ENCODE peak calls at places on chromosomes 5 and 9, in seven cellular contexts. One of them, this sample, is unnamed.

GRCh38 chr9:84303061-84303460 is 37.5 kb downstream of the SLC28A3 start:
- DNase-seq in upper lobe of right lung: no peak
- DNase-seq in A549: no peak
- DNase-seq in PC-9: no peak
- DNase-seq in dorsolateral prefrontal cortex: no peak
- DNase-seq in cardiac muscle cell: no peak
- DNase-seq in heart left ventricle: no peak
- DNase-seq in this sample: no peak

GRCh38 chr9:128271112-128271511 is 4.7 kb downstream of the GOLGA2 start:
- DNase-seq in dorsolateral prefrontal cortex: no peak
- DNase-seq in upper lobe of right lung: no peak
- DNase-seq in A549: no peak
- DNase-seq in PC-9: peak; percentile 86
- DNase-seq in cardiac muscle cell: no peak
- DNase-seq in heart left ventricle: peak; percentile 34
- DNase-seq in this sample: no peak

GRCh38 chr9:19782005-19782404 is 6.8 kb downstream of the SLC24A2 start:
- DNase-seq in upper lobe of right lung: no peak
- DNase-seq in heart left ventricle: no peak
- DNase-seq in PC-9: no peak
- DNase-seq in cardiac muscle cell: peak; percentile 77
- DNase-seq in dorsolateral prefrontal cortex: no peak
- DNase-seq in A549: peak; percentile 2
- DNase-seq in this sample: peak; percentile 5

GRCh38 chr9:130172161-130172857 is at the start of gene NCS1:
- DNase-seq in A549: peak; percentile 53
- DNase-seq in heart left ventricle: peak; percentile 83
- DNase-seq in cardiac muscle cell: peak; percentile 89
- DNase-seq in upper lobe of right lung: peak; percentile 85
- DNase-seq in PC-9: peak; percentile 76
- DNase-seq in dorsolateral prefrontal cortex: peak; percentile 86
- DNase-seq in this sample: peak; percentile 54

GRCh38 chr5:60810036-60810435 is 34.0 kb downstream of the ELOVL7 start:
- DNase-seq in PC-9: peak; percentile 10
- DNase-seq in upper lobe of right lung: no peak
- DNase-seq in cardiac muscle cell: no peak
- DNase-seq in dorsolateral prefrontal cortex: no peak
- DNase-seq in A549: no peak
- DNase-seq in heart left ventricle: no peak
- DNase-seq in this sample: no peak

GRCh38 chr9:135244751-135245221 is 157.3 kb downstream of the OLFM1 start:
- DNase-seq in PC-9: no peak
- DNase-seq in dorsolateral prefrontal cortex: no peak
- DNase-seq in heart left ventricle: peak; percentile 56
- DNase-seq in A549: no peak
- DNase-seq in cardiac muscle cell: no peak
- DNase-seq in upper lobe of right lung: peak; percentile 70
- DNase-seq in this sample: no peak

GRCh38 chr5:13763719-13764118 is 180.8 kb downstream of the DNAH5 start:
- DNase-seq in upper lobe of right lung: no peak
- DNase-seq in heart left ventricle: no peak
- DNase-seq in PC-9: no peak
- DNase-seq in cardiac muscle cell: no peak
- DNase-seq in dorsolateral prefrontal cortex: no peak
- DNase-seq in A549: no peak
- DNase-seq in this sample: no peak

GRCh38 chr9:130627896-130628792 is 36.2 kb upstream of the PRDM12 start:
- DNase-seq in upper lobe of right lung: no peak
- DNase-seq in heart left ventricle: no peak
- DNase-seq in A549: no peak
- DNase-seq in cardiac muscle cell: no peak
- DNase-seq in dorsolateral prefrontal cortex: no peak
- DNase-seq in PC-9: no peak
- DNase-seq in this sample: no peak

GRCh38 chr9:119961774-119962408 is 592.7 kb upstream of the BRINP1 start:
- DNase-seq in dorsolateral prefrontal cortex: no peak
- DNase-seq in cardiac muscle cell: peak; percentile 47
- DNase-seq in PC-9: peak; percentile 14
- DNase-seq in A549: peak; percentile 56
- DNase-seq in upper lobe of right lung: peak; percentile 78
- DNase-seq in heart left ventricle: no peak
- DNase-seq in this sample: peak; percentile 25

GRCh38 chr5:62779010-62779422 is 200.4 kb downstream of the LRRC70 start:
- DNase-seq in upper lobe of right lung: no peak
- DNase-seq in heart left ventricle: no peak
- DNase-seq in A549: peak; percentile 70
- DNase-seq in PC-9: peak; percentile 6
- DNase-seq in cardiac muscle cell: peak; percentile 80
- DNase-seq in dorsolateral prefrontal cortex: no peak
- DNase-seq in this sample: peak; percentile 47

GRCh38 chr9:130072515-130073235 is 19.0 kb downstream of the GPR107 start:
- DNase-seq in heart left ventricle: no peak
- DNase-seq in cardiac muscle cell: no peak
- DNase-seq in upper lobe of right lung: no peak
- DNase-seq in dorsolateral prefrontal cortex: no peak
- DNase-seq in PC-9: peak; percentile 23
- DNase-seq in A549: no peak
- DNase-seq in this sample: peak; percentile 29

GRCh38 chr9:81631213-81631745 is 58.1 kb downstream of the TLE1 start:
- DNase-seq in upper lobe of right lung: no peak
- DNase-seq in PC-9: no peak
- DNase-seq in dorsolateral prefrontal cortex: no peak
- DNase-seq in cardiac muscle cell: no peak
- DNase-seq in heart left ventricle: no peak
- DNase-seq in A549: no peak
- DNase-seq in this sample: no peak

GRCh38 chr9:95752129-95752731 is 123.3 kb upstream of the ERCC6L2 start:
- DNase-seq in upper lobe of right lung: no peak
- DNase-seq in PC-9: no peak
- DNase-seq in cardiac muscle cell: no peak
- DNase-seq in A549: no peak
- DNase-seq in heart left ventricle: no peak
- DNase-seq in dorsolateral prefrontal cortex: no peak
- DNase-seq in this sample: no peak

GRCh38 chr5:93717162-93717561 is 24.2 kb downstream of the POU5F2 start:
- DNase-seq in heart left ventricle: no peak
- DNase-seq in cardiac muscle cell: peak; percentile 62
- DNase-seq in A549: peak; percentile 31
- DNase-seq in upper lobe of right lung: no peak
- DNase-seq in dorsolateral prefrontal cortex: no peak
- DNase-seq in PC-9: peak; percentile 1
- DNase-seq in this sample: peak; percentile 71

GRCh38 chr5:132058646-132059042 is 1.8 kb upstream of the IL3 start:
- DNase-seq in A549: no peak
- DNase-seq in dorsolateral prefrontal cortex: no peak
- DNase-seq in cardiac muscle cell: no peak
- DNase-seq in heart left ventricle: peak; percentile 9
- DNase-seq in upper lobe of right lung: no peak
- DNase-seq in PC-9: no peak
- DNase-seq in this sample: no peak

GRCh38 chr5:77642915-77643653 is 4.6 kb upstream of the OTP start:
- DNase-seq in PC-9: no peak
- DNase-seq in dorsolateral prefrontal cortex: no peak
- DNase-seq in heart left ventricle: no peak
- DNase-seq in upper lobe of right lung: no peak
- DNase-seq in cardiac muscle cell: no peak
- DNase-seq in A549: no peak
- DNase-seq in this sample: no peak

GRCh38 chr9:130906727-130907416 is 10.3 kb upstream of the QRFP start:
- DNase-seq in PC-9: no peak
- DNase-seq in A549: no peak
- DNase-seq in dorsolateral prefrontal cortex: no peak
- DNase-seq in heart left ventricle: no peak
- DNase-seq in upper lobe of right lung: no peak
- DNase-seq in cardiac muscle cell: no peak
- DNase-seq in this sample: no peak

GRCh38 chr5:137141779-137142178 is 357.3 kb downstream of the SPOCK1 start:
- DNase-seq in A549: no peak
- DNase-seq in upper lobe of right lung: no peak
- DNase-seq in cardiac muscle cell: no peak
- DNase-seq in heart left ventricle: no peak
- DNase-seq in PC-9: no peak
- DNase-seq in dorsolateral prefrontal cortex: no peak
- DNase-seq in this sample: no peak

GRCh38 chr9:137297060-137297664 is 4.9 kb downstream of the NRARP start:
- DNase-seq in PC-9: no peak
- DNase-seq in dorsolateral prefrontal cortex: no peak
- DNase-seq in cardiac muscle cell: no peak
- DNase-seq in A549: no peak
- DNase-seq in heart left ventricle: no peak
- DNase-seq in upper lobe of right lung: peak; percentile 46
- DNase-seq in this sample: no peak

GRCh38 chr9:137295313-137296213 is 6.5 kb downstream of the NRARP start:
- DNase-seq in cardiac muscle cell: peak; percentile 64
- DNase-seq in PC-9: peak; percentile 77
- DNase-seq in dorsolateral prefrontal cortex: no peak
- DNase-seq in heart left ventricle: peak; percentile 78
- DNase-seq in A549: no peak
- DNase-seq in upper lobe of right lung: peak; percentile 70
- DNase-seq in this sample: no peak

GRCh38 chr9:137297966-137298365 is 4.1 kb downstream of the NRARP start:
- DNase-seq in dorsolateral prefrontal cortex: no peak
- DNase-seq in heart left ventricle: no peak
- DNase-seq in PC-9: no peak
- DNase-seq in upper lobe of right lung: peak; percentile 59
- DNase-seq in cardiac muscle cell: no peak
- DNase-seq in A549: no peak
- DNase-seq in this sample: no peak

GRCh38 chr9:137294684-137295312 is 7.3 kb downstream of the NRARP start:
- DNase-seq in upper lobe of right lung: peak; percentile 68
- DNase-seq in heart left ventricle: peak; percentile 63
- DNase-seq in cardiac muscle cell: no peak
- DNase-seq in A549: no peak
- DNase-seq in dorsolateral prefrontal cortex: no peak
- DNase-seq in PC-9: no peak
- DNase-seq in this sample: peak; percentile 35

DNA sequence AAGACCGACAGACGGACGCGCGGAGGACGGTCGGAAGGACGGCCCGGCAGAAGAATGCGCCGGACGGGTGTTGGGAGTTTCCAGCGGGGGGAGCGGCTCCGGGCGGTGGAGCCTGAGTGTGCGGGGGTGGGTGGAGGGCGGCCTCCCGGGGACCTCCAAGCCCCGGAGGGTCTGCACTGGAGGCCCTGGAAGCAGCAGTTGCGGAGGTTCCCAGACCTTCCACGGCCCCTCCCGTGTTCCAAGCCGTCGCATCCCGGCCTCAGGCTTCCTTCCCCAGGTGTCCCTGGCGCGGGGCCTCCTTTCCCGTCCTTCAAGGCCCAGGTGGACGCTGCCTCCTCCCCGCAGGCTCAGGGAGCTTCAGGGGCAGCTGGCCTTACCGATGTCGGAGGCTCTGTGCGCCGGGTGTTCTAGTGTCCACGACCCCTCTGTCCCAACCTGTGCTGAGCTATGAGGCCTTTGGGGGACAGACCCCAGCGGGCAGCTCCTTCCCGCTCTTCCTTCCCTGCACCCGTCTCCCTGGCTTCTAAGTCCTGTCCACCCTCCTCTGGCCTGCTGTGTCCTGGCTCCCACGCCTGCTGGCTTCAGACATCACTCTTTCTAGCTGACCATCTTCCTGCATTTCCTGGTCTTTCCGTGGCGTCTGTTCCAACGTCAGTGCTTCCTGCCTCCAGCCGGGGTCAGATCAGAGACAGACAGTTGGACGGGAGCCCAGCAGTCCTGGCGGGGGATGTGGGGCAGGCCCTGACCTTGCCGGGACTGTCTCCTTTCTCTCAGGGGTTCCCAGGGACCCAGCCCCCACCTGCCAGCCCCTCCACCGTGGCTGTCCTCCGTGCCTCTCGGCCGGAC is 5.6 kb downstream of the NRARP start:
- DNase-seq in heart left ventricle: peak; percentile 87
- DNase-seq in PC-9: no peak
- DNase-seq in A549: peak; percentile 61
- DNase-seq in upper lobe of right lung: peak; percentile 69
- DNase-seq in cardiac muscle cell: no peak
- DNase-seq in dorsolateral prefrontal cortex: no peak
- DNase-seq in this sample: peak; percentile 56
- H3K4me3 ChIP-seq in heart left ventricle: peak overlapping the region; percentile 63
- H3K4me3 ChIP-seq in PC-9: no peak overlapping the region
- H3K4me3 ChIP-seq in A549: peak overlapping the region; percentile 88
- H3K4me3 ChIP-seq in upper lobe of right lung: peak overlapping the region; percentile 45
- H3K4me3 ChIP-seq in cardiac muscle cell: peak overlapping the region; percentile 35
- H3K4me3 ChIP-seq in dorsolateral prefrontal cortex: no peak overlapping the region
- H3K4me3 ChIP-seq in this sample: no peak overlapping the region

GRCh38 chr5:135437796-135438560 is 9.2 kb downstream of the DCANP1 start:
- DNase-seq in cardiac muscle cell: no peak
- DNase-seq in heart left ventricle: peak; percentile 75
- DNase-seq in upper lobe of right lung: peak; percentile 64
- DNase-seq in dorsolateral prefrontal cortex: peak; percentile 48
- DNase-seq in PC-9: peak; percentile 86
- DNase-seq in A549: no peak
- DNase-seq in this sample: peak; percentile 87
- TF ChIP-seq CTCF in cardiac muscle cell: peak; percentile 13
- TF ChIP-seq CTCF in heart left ventricle: no peak
- TF ChIP-seq CTCF in upper lobe of right lung: no peak
- TF ChIP-seq CTCF in dorsolateral prefrontal cortex: no peak
- TF ChIP-seq CTCF in PC-9: no peak
- TF ChIP-seq CTCF in A549: no peak
- TF ChIP-seq CTCF in this sample: peak; percentile 9

GRCh38 chr9:123336959-123337358 is 19.0 kb upstream of the CRB2 start:
- DNase-seq in heart left ventricle: no peak
- DNase-seq in upper lobe of right lung: no peak
- DNase-seq in cardiac muscle cell: no peak
- DNase-seq in PC-9: no peak
- DNase-seq in dorsolateral prefrontal cortex: no peak
- DNase-seq in A549: no peak
- DNase-seq in this sample: no peak

GRCh38 chr9:123336455-123336854 is 19.5 kb upstream of the CRB2 start:
- DNase-seq in upper lobe of right lung: no peak
- DNase-seq in PC-9: no peak
- DNase-seq in cardiac muscle cell: no peak
- DNase-seq in heart left ventricle: no peak
- DNase-seq in dorsolateral prefrontal cortex: no peak
- DNase-seq in A549: no peak
- DNase-seq in this sample: no peak

GRCh38 chr9:123339666-123340414 is 16.2 kb upstream of the CRB2 start:
- DNase-seq in dorsolateral prefrontal cortex: no peak
- DNase-seq in A549: no peak
- DNase-seq in heart left ventricle: no peak
- DNase-seq in upper lobe of right lung: no peak
- DNase-seq in cardiac muscle cell: no peak
- DNase-seq in PC-9: no peak
- DNase-seq in this sample: no peak

GRCh38 chr9:123337971-123338370 is 18.0 kb upstream of the CRB2 start:
- DNase-seq in upper lobe of right lung: no peak
- DNase-seq in PC-9: no peak
- DNase-seq in dorsolateral prefrontal cortex: no peak
- DNase-seq in heart left ventricle: no peak
- DNase-seq in A549: no peak
- DNase-seq in cardiac muscle cell: no peak
- DNase-seq in this sample: no peak

GRCh38 chr9:123338710-123339665 is 17.0 kb upstream of the CRB2 start:
- DNase-seq in A549: no peak
- DNase-seq in upper lobe of right lung: peak; percentile 74
- DNase-seq in dorsolateral prefrontal cortex: peak; percentile 65
- DNase-seq in heart left ventricle: no peak
- DNase-seq in cardiac muscle cell: no peak
- DNase-seq in PC-9: no peak
- DNase-seq in this sample: peak; percentile 10
- H3K4me3 ChIP-seq in A549: no peak overlapping the region
- H3K4me3 ChIP-seq in upper lobe of right lung: peak overlapping the region; percentile 32
- H3K4me3 ChIP-seq in dorsolateral prefrontal cortex: no peak overlapping the region
- H3K4me3 ChIP-seq in heart left ventricle: peak overlapping the region; percentile 41
- H3K4me3 ChIP-seq in cardiac muscle cell: no peak overlapping the region
- H3K4me3 ChIP-seq in PC-9: no peak overlapping the region
- H3K4me3 ChIP-seq in this sample: no peak overlapping the region

GRCh38 chr5:431001-431710 is 11.8 kb upstream of the EXOC3 start:
- DNase-seq in PC-9: peak; percentile 78
- DNase-seq in heart left ventricle: peak; percentile 62
- DNase-seq in upper lobe of right lung: no peak
- DNase-seq in dorsolateral prefrontal cortex: no peak
- DNase-seq in A549: peak; percentile 59
- DNase-seq in cardiac muscle cell: peak; percentile 74
- DNase-seq in this sample: peak; percentile 29
- TF ChIP-seq CTCF in PC-9: peak; percentile 90
- TF ChIP-seq CTCF in heart left ventricle: peak; percentile 51
- TF ChIP-seq CTCF in upper lobe of right lung: peak; percentile 60
- TF ChIP-seq CTCF in dorsolateral prefrontal cortex: peak; percentile 22
- TF ChIP-seq CTCF in A549: peak; percentile 45
- TF ChIP-seq CTCF in cardiac muscle cell: peak; percentile 76
- TF ChIP-seq CTCF in this sample: peak; percentile 91